ENCODE peak calls at places on chromosomes 3 and 15, in ten cellular contexts. X is ACHN, K is dorsolateral prefrontal cortex, Q is head of caudate nucleus, Z is fibroblast of the aortic adventitia, W is fibroblast of lung, V is ELF-1, U is pancreas, P is astrocyte of the spinal cord, C is suprapubic skin. N is an unnamed sample.
A peak's percentile ranks its signal among the peaks of the same experiment; 100 is the strongest.

GRCh38 chr15:88233921-88234320 is 22.6 kb downstream of the NTRK3 start:
- DNase-seq in K (no peak), P (no peak), C (no peak), U (no peak), X (no peak), W (no peak), V (no peak), Z (no peak), Q (no peak), N (no peak)

GRCh38 chr3:46990573-46991374 is 11.3 kb downstream of the NBEAL2 start:
- DNase-seq in W (no peak), P (no peak), Z (no peak), V (no peak), C (no peak), X (no peak), U (no peak), Q (peak; percentile 43), K (no peak), N (no peak)

GRCh38 chr15:36831125-36831914 is 251.9 kb downstream of the CDIN1 start:
- DNase-seq in X (no peak), W (peak; percentile 83), V (no peak), Z (peak; percentile 44), Q (no peak), P (peak; percentile 76), U (no peak), C (no peak), K (no peak), N (peak; percentile 97)

GRCh38 chr15:47736123-47736786 is 18.9 kb downstream of the SEMA6D start:
- DNase-seq in C (no peak), K (no peak), X (no peak), P (no peak), Q (no peak), Z (no peak), U (no peak), W (no peak), V (no peak), N (peak; percentile 41)

GRCh38 chr3:18891641-18892040 is 256.7 kb upstream of the KCNH8 start:
- DNase-seq in P (no peak), Z (no peak), X (no peak), V (no peak), W (no peak), U (no peak), Q (no peak), K (no peak), C (no peak), N (no peak)

GRCh38 chr3:14877404-14877803 is 58.6 kb downstream of the FGD5 start:
- DNase-seq in X (no peak), Z (no peak), P (no peak), V (no peak), U (no peak), Q (no peak), C (peak; percentile 62), W (no peak), K (no peak), N (no peak)

GRCh38 chr3:106379251-106379750 is 510.5 kb upstream of the CBLB start:
- DNase-seq in K (no peak), U (no peak), X (no peak), Z (no peak), C (no peak), W (no peak), V (peak; percentile 46), Q (no peak), P (no peak), N (no peak)

GRCh38 chr3:51637941-51638471 is 33.0 kb upstream of the TEX264 start:
- DNase-seq in C (no peak), Q (no peak), W (peak; percentile 43), X (peak; percentile 76), P (peak; percentile 66), U (no peak), K (no peak), Z (peak; percentile 59), V (peak; percentile 85), N (peak; percentile 71)

GRCh38 chr15:92503889-92504288 is 110.2 kb downstream of the ST8SIA2 start:
- DNase-seq in K (no peak), P (no peak), X (no peak), V (peak; percentile 40), U (no peak), W (no peak), Z (no peak), C (no peak), Q (no peak), N (no peak)

GRCh38 chr15:88708256-88709054 is 69.6 kb downstream of the ISG20 start:
- DNase-seq in X (no peak), P (no peak), Q (peak; percentile 68), C (peak; percentile 44), U (no peak), V (no peak), Z (no peak), W (no peak), K (no peak), N (no peak)

GRCh38 chr3:52494446-52494845 is 692 bp upstream of the STAB1 start:
- DNase-seq in U (no peak), C (no peak), W (no peak), X (no peak), Q (no peak), V (no peak), Z (no peak), K (peak; percentile 29), P (no peak), N (no peak)

GRCh38 chr15:101795455-101795854 is 7.9 kb upstream of the OR4F6 start:
- DNase-seq in C (no peak), U (no peak), K (no peak), X (peak; percentile 46), Z (peak; percentile 67), W (peak; percentile 90), V (no peak), P (peak; percentile 73), Q (no peak), N (peak; percentile 93)

GRCh38 chr3:24829632-24830229 is 335.1 kb upstream of the THRB start:
- DNase-seq in V (peak; percentile 42), X (no peak), W (no peak), C (no peak), Z (no peak), U (peak; percentile 27), P (peak; percentile 9), Q (peak; percentile 31), K (no peak), N (no peak)

GRCh38 chr3:9142346-9142745 is 107.1 kb downstream of the SRGAP3 start:
- DNase-seq in Q (no peak), V (no peak), X (no peak), K (no peak), W (peak; percentile 17), U (no peak), C (no peak), Z (no peak), P (no peak), N (no peak)

GRCh38 chr15:53910236-53910849 is 67.9 kb upstream of the UNC13C start:
- DNase-seq in U (peak; percentile 46), Q (no peak), W (peak; percentile 4), Z (peak; percentile 1), V (no peak), P (no peak), C (no peak), X (no peak), K (no peak), N (no peak)

GRCh38 chr3:24299236-24299635 is 195.4 kb downstream of the THRB start:
- DNase-seq in U (no peak), V (no peak), P (peak; percentile 22), X (peak; percentile 6), C (no peak), Z (peak; percentile 49), W (peak; percentile 28), K (no peak), Q (no peak), N (no peak)

GRCh38 chr3:59857589-59858346 is 807.9 kb upstream of the CFAP20DC start:
- DNase-seq in U (peak; percentile 82), Q (peak; percentile 85), W (peak; percentile 68), C (peak; percentile 72), Z (peak; percentile 90), V (peak; percentile 82), P (peak; percentile 83), X (peak; percentile 77), K (peak; percentile 65), N (peak; percentile 81)

GRCh38 chr3:5568451-5568850 is 380.9 kb downstream of the EDEM1 start:
- DNase-seq in X (no peak), Q (no peak), Z (no peak), W (no peak), K (no peak), P (no peak), U (no peak), C (no peak), V (peak; percentile 50), N (no peak)

GRCh38 chr3:72397586-72397985 is 450.7 kb downstream of the SHQ1 start:
- DNase-seq in C (no peak), Z (no peak), Q (no peak), P (no peak), V (no peak), K (no peak), W (no peak), U (no peak), X (no peak), N (no peak)

GRCh38 chr3:128734523-128735189 is 8.7 kb downstream of the RAB7A start:
- DNase-seq in X (no peak), C (no peak), Z (no peak), U (no peak), Q (no peak), P (no peak), V (no peak), W (peak; percentile 27), K (no peak), N (no peak)

GRCh38 chr15:32905481-32905880 is 187.7 kb downstream of the GREM1 start:
- DNase-seq in V (no peak), K (no peak), X (no peak), Q (no peak), Z (no peak), U (no peak), W (no peak), P (no peak), C (no peak), N (peak; percentile 31)

GRCh38 chr3:108202080-108202479 is 20.1 kb downstream of the IFT57 start:
- DNase-seq in P (no peak), X (no peak), W (peak; percentile 77), Z (peak; percentile 70), K (no peak), C (no peak), V (no peak), U (no peak), Q (no peak), N (peak; percentile 53)

GRCh38 chr15:54035616-54036015 is 57.4 kb downstream of the UNC13C start:
- DNase-seq in C (no peak), V (no peak), X (no peak), Z (no peak), W (no peak), Q (no peak), P (no peak), K (no peak), U (no peak), N (no peak)

N was measured in IMR-90.